ENCODE peak calls at places on chromosome 6, in nine cellular contexts. One of them, this sample, is unnamed.

GRCh38 chr6:170296746-170297576 is 6.1 kb upstream of the DLL1 start:
- DNase-seq in effector memory CD8-positive, alpha-beta T cell: no peak
- DNase-seq in GM13977: no peak
- DNase-seq in spleen: no peak
- DNase-seq in stimulated activated CD8-positive, alpha-beta memory T cell treated with anti-CD3 and anti-CD28 coated beads, Interleukin-12 subunit alpha, Interleukin-12 subunit beta, amount 100 ng/mL, for 4 hours: no peak
- DNase-seq in T47D: no peak
- DNase-seq in Panc1: no peak
- DNase-seq in astrocyte of the spinal cord: no peak
- DNase-seq in skeletal muscle cell: no peak
- DNase-seq in this sample: peak; percentile 87

GRCh38 chr6:130057495-130057894 is 39.1 kb downstream of the L3MBTL3 start:
- DNase-seq in spleen: no peak
- DNase-seq in astrocyte of the spinal cord: no peak
- DNase-seq in effector memory CD8-positive, alpha-beta T cell: no peak
- DNase-seq in Panc1: no peak
- DNase-seq in skeletal muscle cell: no peak
- DNase-seq in T47D: no peak
- DNase-seq in GM13977: no peak
- DNase-seq in stimulated activated CD8-positive, alpha-beta memory T cell treated with anti-CD3 and anti-CD28 coated beads, Interleukin-12 subunit alpha, Interleukin-12 subunit beta, amount 100 ng/mL, for 4 hours: no peak
- DNase-seq in this sample: no peak

GRCh38 chr6:130843575-130844320 is 16.5 kb downstream of the SMLR1 start:
- DNase-seq in GM13977: peak; percentile 21
- DNase-seq in skeletal muscle cell: peak; percentile 4
- DNase-seq in astrocyte of the spinal cord: peak; percentile 50
- DNase-seq in Panc1: peak; percentile 8
- DNase-seq in stimulated activated CD8-positive, alpha-beta memory T cell treated with anti-CD3 and anti-CD28 coated beads, Interleukin-12 subunit alpha, Interleukin-12 subunit beta, amount 100 ng/mL, for 4 hours: no peak
- DNase-seq in T47D: peak; percentile 70
- DNase-seq in spleen: no peak
- DNase-seq in effector memory CD8-positive, alpha-beta T cell: peak; percentile 21
- DNase-seq in this sample: no peak

GRCh38 chr6:88725111-88725711 is 238.2 kb downstream of the RNGTT start:
- DNase-seq in GM13977: no peak
- DNase-seq in skeletal muscle cell: peak; percentile 44
- DNase-seq in effector memory CD8-positive, alpha-beta T cell: no peak
- DNase-seq in Panc1: no peak
- DNase-seq in T47D: no peak
- DNase-seq in astrocyte of the spinal cord: peak; percentile 90
- DNase-seq in spleen: no peak
- DNase-seq in stimulated activated CD8-positive, alpha-beta memory T cell treated with anti-CD3 and anti-CD28 coated beads, Interleukin-12 subunit alpha, Interleukin-12 subunit beta, amount 100 ng/mL, for 4 hours: no peak
- DNase-seq in this sample: no peak

GRCh38 chr6:21003780-21004541 is 469.7 kb downstream of the CDKAL1 start:
- DNase-seq in spleen: no peak
- DNase-seq in GM13977: peak; percentile 27
- DNase-seq in stimulated activated CD8-positive, alpha-beta memory T cell treated with anti-CD3 and anti-CD28 coated beads, Interleukin-12 subunit alpha, Interleukin-12 subunit beta, amount 100 ng/mL, for 4 hours: no peak
- DNase-seq in Panc1: no peak
- DNase-seq in skeletal muscle cell: peak; percentile 31
- DNase-seq in effector memory CD8-positive, alpha-beta T cell: no peak
- DNase-seq in astrocyte of the spinal cord: peak; percentile 77
- DNase-seq in T47D: no peak
- DNase-seq in this sample: no peak

GRCh38 chr6:9308284-9308683 is 872.9 kb upstream of the SLC35B3 start:
- DNase-seq in skeletal muscle cell: no peak
- DNase-seq in astrocyte of the spinal cord: no peak
- DNase-seq in effector memory CD8-positive, alpha-beta T cell: no peak
- DNase-seq in GM13977: no peak
- DNase-seq in stimulated activated CD8-positive, alpha-beta memory T cell treated with anti-CD3 and anti-CD28 coated beads, Interleukin-12 subunit alpha, Interleukin-12 subunit beta, amount 100 ng/mL, for 4 hours: no peak
- DNase-seq in spleen: no peak
- DNase-seq in Panc1: no peak
- DNase-seq in T47D: no peak
- DNase-seq in this sample: no peak

GRCh38 chr6:151024597-151024996 is 159.1 kb downstream of the MTHFD1L start:
- DNase-seq in T47D: no peak
- DNase-seq in Panc1: no peak
- DNase-seq in effector memory CD8-positive, alpha-beta T cell: no peak
- DNase-seq in stimulated activated CD8-positive, alpha-beta memory T cell treated with anti-CD3 and anti-CD28 coated beads, Interleukin-12 subunit alpha, Interleukin-12 subunit beta, amount 100 ng/mL, for 4 hours: no peak
- DNase-seq in spleen: no peak
- DNase-seq in skeletal muscle cell: no peak
- DNase-seq in GM13977: no peak
- DNase-seq in astrocyte of the spinal cord: no peak
- DNase-seq in this sample: no peak

GRCh38 chr6:156953478-156954146 is 176.4 kb downstream of the ARID1B start:
- DNase-seq in GM13977: peak; percentile 60
- DNase-seq in spleen: no peak
- DNase-seq in stimulated activated CD8-positive, alpha-beta memory T cell treated with anti-CD3 and anti-CD28 coated beads, Interleukin-12 subunit alpha, Interleukin-12 subunit beta, amount 100 ng/mL, for 4 hours: no peak
- DNase-seq in Panc1: no peak
- DNase-seq in skeletal muscle cell: peak; percentile 96
- DNase-seq in astrocyte of the spinal cord: peak; percentile 97
- DNase-seq in T47D: no peak
- DNase-seq in effector memory CD8-positive, alpha-beta T cell: no peak
- DNase-seq in this sample: no peak

GRCh38 chr6:6659600-6660327 is 71.2 kb downstream of the LY86 start:
- DNase-seq in Panc1: no peak
- DNase-seq in effector memory CD8-positive, alpha-beta T cell: no peak
- DNase-seq in stimulated activated CD8-positive, alpha-beta memory T cell treated with anti-CD3 and anti-CD28 coated beads, Interleukin-12 subunit alpha, Interleukin-12 subunit beta, amount 100 ng/mL, for 4 hours: no peak
- DNase-seq in astrocyte of the spinal cord: no peak
- DNase-seq in spleen: no peak
- DNase-seq in skeletal muscle cell: no peak
- DNase-seq in T47D: no peak
- DNase-seq in GM13977: peak; percentile 59
- DNase-seq in this sample: no peak

GRCh38 chr6:158059108-158059507 is 77.4 kb downstream of the SYNJ2 start:
- DNase-seq in effector memory CD8-positive, alpha-beta T cell: no peak
- DNase-seq in T47D: no peak
- DNase-seq in Panc1: no peak
- DNase-seq in spleen: no peak
- DNase-seq in stimulated activated CD8-positive, alpha-beta memory T cell treated with anti-CD3 and anti-CD28 coated beads, Interleukin-12 subunit alpha, Interleukin-12 subunit beta, amount 100 ng/mL, for 4 hours: no peak
- DNase-seq in GM13977: no peak
- DNase-seq in astrocyte of the spinal cord: no peak
- DNase-seq in skeletal muscle cell: no peak
- DNase-seq in this sample: peak; percentile 88

GRCh38 chr6:107819976-107820551 is 4.0 kb downstream of the SCML4 start:
- DNase-seq in skeletal muscle cell: no peak
- DNase-seq in astrocyte of the spinal cord: no peak
- DNase-seq in T47D: peak; percentile 15
- DNase-seq in spleen: no peak
- DNase-seq in stimulated activated CD8-positive, alpha-beta memory T cell treated with anti-CD3 and anti-CD28 coated beads, Interleukin-12 subunit alpha, Interleukin-12 subunit beta, amount 100 ng/mL, for 4 hours: no peak
- DNase-seq in GM13977: no peak
- DNase-seq in Panc1: no peak
- DNase-seq in effector memory CD8-positive, alpha-beta T cell: peak; percentile 18
- DNase-seq in this sample: no peak

GRCh38 chr6:62390413-62390812 is 104.4 kb upstream of the KHDRBS2 start:
- DNase-seq in GM13977: no peak
- DNase-seq in astrocyte of the spinal cord: no peak
- DNase-seq in T47D: no peak
- DNase-seq in stimulated activated CD8-positive, alpha-beta memory T cell treated with anti-CD3 and anti-CD28 coated beads, Interleukin-12 subunit alpha, Interleukin-12 subunit beta, amount 100 ng/mL, for 4 hours: no peak
- DNase-seq in Panc1: no peak
- DNase-seq in skeletal muscle cell: no peak
- DNase-seq in spleen: no peak
- DNase-seq in effector memory CD8-positive, alpha-beta T cell: no peak
- DNase-seq in this sample: no peak

GRCh38 chr6:20338160-20338559 is 63.5 kb upstream of the E2F3 start:
- DNase-seq in skeletal muscle cell: no peak
- DNase-seq in astrocyte of the spinal cord: no peak
- DNase-seq in T47D: no peak
- DNase-seq in spleen: no peak
- DNase-seq in GM13977: no peak
- DNase-seq in Panc1: no peak
- DNase-seq in stimulated activated CD8-positive, alpha-beta memory T cell treated with anti-CD3 and anti-CD28 coated beads, Interleukin-12 subunit alpha, Interleukin-12 subunit beta, amount 100 ng/mL, for 4 hours: no peak
- DNase-seq in effector memory CD8-positive, alpha-beta T cell: no peak
- DNase-seq in this sample: no peak

GRCh38 chr6:15296735-15297134 is 50.9 kb downstream of the JARID2 start:
- DNase-seq in astrocyte of the spinal cord: no peak
- DNase-seq in spleen: no peak
- DNase-seq in T47D: no peak
- DNase-seq in stimulated activated CD8-positive, alpha-beta memory T cell treated with anti-CD3 and anti-CD28 coated beads, Interleukin-12 subunit alpha, Interleukin-12 subunit beta, amount 100 ng/mL, for 4 hours: no peak
- DNase-seq in Panc1: no peak
- DNase-seq in effector memory CD8-positive, alpha-beta T cell: no peak
- DNase-seq in skeletal muscle cell: no peak
- DNase-seq in GM13977: peak; percentile 40
- DNase-seq in this sample: no peak